ENCODE peak calls at places on chromosomes 5 and 9, in four cellular contexts. O, J, F and K are unnamed samples. For H3K36me3, the result is how much of the 10 kb centered on the place peaks cover.

GRCh38 chr5:39424751-39425524 is at the start of gene DAB2:
- DNase-seq in O (peak), J (peak), F (peak), K (no peak)

GRCh38 chr5:153496835-153497234 is 6.4 kb downstream of the GRIA1 start:
- DNase-seq in O (peak), J (no peak), F (peak), K (no peak)

GRCh38 chr9:121424024-121424432 is 54.0 kb upstream of the STOM start:
- DNase-seq in O (no peak), J (peak), F (no peak), K (no peak)

GRCh38 chr5:35938518-35939227 is at the start of gene CAPSL:
- DNase-seq in O (peak), J (no peak), F (no peak), K (no peak)

GRCh38 chr5:99169309-99169708 is 240.5 kb upstream of the CHD1 start:
- DNase-seq in O (peak), J (no peak), F (no peak), K (no peak)

GRCh38 chr9:92715488-92716231 is 45.7 kb upstream of the IPPK start:
- DNase-seq in O (no peak), J (no peak), F (peak), K (no peak)

GRCh38 chr9:128385493-128386205 is 14.5 kb downstream of the URM1 start:
- DNase-seq in O (peak), J (no peak), F (no peak), K (no peak)

GRCh38 chr5:1547236-1547635 is 23.5 kb upstream of the LPCAT1 start:
- DNase-seq in O (no peak), J (no peak), F (no peak), K (no peak)

GRCh38 chr9:120610975-120611689 is 31.2 kb upstream of the CDK5RAP2 start:
- DNase-seq in O (peak), J (peak), F (peak), K (no peak)

GRCh38 chr5:55289808-55290207 is 17.7 kb downstream of the DHX29 start:
- DNase-seq in O (no peak), J (no peak), F (no peak), K (no peak)

GRCh38 chr5:55300890-55301289 is 6.6 kb downstream of the DHX29 start:
- DNase-seq in O (no peak), J (no peak), F (no peak), K (no peak)

GRCh38 chr5:55294935-55295334 is 12.6 kb downstream of the DHX29 start:
- DNase-seq in O (no peak), J (no peak), F (no peak), K (no peak)
- TF ChIP-seq JUNB in O (no peak), J (no peak), F (no peak), K (no peak)

DNA sequence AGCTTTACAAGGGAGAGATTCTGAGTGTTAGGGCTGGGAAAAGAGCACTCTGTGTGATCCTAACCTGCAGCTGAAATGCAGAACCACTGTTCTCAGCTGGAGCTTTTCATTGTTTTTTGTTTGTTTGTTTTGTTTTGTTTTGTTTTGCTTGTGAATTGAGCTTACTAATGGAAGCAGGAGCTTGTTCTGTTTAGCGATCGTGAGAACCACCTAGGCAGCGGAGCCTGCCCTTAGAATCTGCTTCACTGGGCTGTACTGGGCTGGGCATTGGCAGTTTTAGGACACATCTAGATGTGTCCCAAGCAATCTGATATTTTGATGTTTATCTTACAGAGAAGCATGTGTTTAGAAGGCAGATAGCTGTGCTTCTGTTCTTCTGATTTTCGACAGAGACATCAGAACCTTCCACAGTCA is 14.3 kb downstream of the SYK start:
- DNase-seq in O (no peak), J (no peak), F (no peak), K (no peak)
- H3K36me3 ChIP-seq in O (under half), J (under half), F (under half), K (under half)

GRCh38 chr9:130155647-130156046 is 16.6 kb upstream of the NCS1 start:
- DNase-seq in O (no peak), J (no peak), F (no peak), K (no peak)

GRCh38 chr9:130157079-130157478 is 15.1 kb upstream of the NCS1 start:
- DNase-seq in O (no peak), J (no peak), F (no peak), K (no peak)

GRCh38 chr9:130154816-130155215 is 17.4 kb upstream of the NCS1 start:
- DNase-seq in O (no peak), J (no peak), F (no peak), K (no peak)

GRCh38 chr9:130159057-130159456 is 13.1 kb upstream of the NCS1 start:
- DNase-seq in O (no peak), J (peak), F (no peak), K (no peak)

GRCh38 chr9:130156672-130157071 is 15.5 kb upstream of the NCS1 start:
- DNase-seq in O (no peak), J (peak), F (no peak), K (no peak)
- TF ChIP-seq JUNB in O (no peak), J (no peak), F (no peak), K (no peak)

GRCh38 chr5:127556609-127557348 is 39.3 kb downstream of the PRRC1 start:
- DNase-seq in O (no peak), J (no peak), F (no peak), K (no peak)

GRCh38 chr5:127550652-127551409 is 33.4 kb downstream of the PRRC1 start:
- DNase-seq in O (no peak), J (no peak), F (no peak), K (no peak)

GRCh38 chr5:127555826-127556225 is 38.4 kb downstream of the PRRC1 start:
- DNase-seq in O (no peak), J (no peak), F (no peak), K (no peak)

GRCh38 chr5:127549551-127549950 is 32.1 kb downstream of the PRRC1 start:
- DNase-seq in O (no peak), J (no peak), F (no peak), K (no peak)

DNA sequence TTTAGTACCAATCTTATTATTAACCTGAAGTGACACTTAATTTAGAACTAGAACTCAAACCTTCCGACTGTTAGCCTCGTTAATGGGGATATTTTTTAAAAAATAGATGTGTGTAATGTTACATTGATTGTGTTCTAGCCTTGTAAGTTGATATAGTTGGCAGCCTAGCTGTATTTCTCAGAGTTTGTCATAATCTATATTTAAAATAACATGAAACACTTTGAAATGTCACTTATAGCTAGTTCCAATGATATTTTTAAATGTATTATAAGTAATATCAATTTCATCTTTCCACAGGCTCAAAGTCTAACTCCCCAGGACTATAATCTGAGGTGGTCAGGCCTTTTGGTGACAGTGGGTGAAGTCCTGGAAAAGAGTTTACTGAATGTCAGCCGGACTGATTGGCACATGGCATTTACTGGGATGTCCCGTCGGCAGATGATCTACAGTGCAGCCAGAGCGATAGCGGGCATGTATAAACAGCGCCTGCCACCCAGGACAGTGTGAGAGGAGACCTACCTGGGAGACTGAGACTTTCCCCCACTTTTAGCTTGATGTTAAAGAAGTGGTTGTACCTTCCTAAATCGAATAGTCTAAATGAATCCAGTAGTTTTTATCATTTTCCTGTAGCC is 34.1 kb downstream of the PRRC1 start:
- DNase-seq in O (no peak), J (no peak), F (no peak), K (no peak)
- H3K36me3 ChIP-seq in O (under half), J (under half), F (half or more), K (under half)

DNA sequence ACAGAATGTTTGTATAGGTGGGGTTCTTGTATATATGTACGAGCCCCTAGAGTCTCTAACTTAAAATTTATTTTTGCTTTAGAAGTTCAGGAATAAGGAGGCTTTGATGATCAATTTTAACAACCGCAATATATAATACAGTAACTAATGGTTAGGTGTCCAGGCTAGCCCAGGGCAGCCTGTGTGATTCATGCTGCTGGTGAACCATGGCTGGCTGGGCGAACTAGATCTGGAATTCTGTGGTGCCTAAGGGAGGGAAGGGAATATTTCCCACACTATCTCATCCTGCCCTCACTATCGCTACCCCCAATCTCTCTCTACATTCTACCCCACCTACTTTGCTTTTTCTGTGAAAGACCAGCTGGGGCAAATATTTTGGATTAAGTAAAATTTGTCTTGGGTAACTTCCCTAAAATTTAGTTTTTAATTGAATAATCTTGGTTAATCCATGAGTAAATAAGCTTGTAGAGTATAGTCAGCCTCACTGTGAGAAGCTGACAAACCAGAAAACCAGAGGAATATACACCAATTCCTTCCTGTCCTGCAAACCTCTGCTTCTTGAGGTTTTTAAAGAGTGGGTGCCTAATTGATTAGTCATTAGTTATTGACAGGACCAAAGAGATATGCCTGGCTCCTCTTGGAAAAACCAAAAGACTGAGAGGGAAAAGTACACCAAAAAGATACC is 115.2 kb upstream of the CCDC152 start:
- DNase-seq in O (no peak), J (no peak), F (no peak), K (no peak)
- TF ChIP-seq JUNB in O (no peak), J (no peak), F (no peak), K (no peak)